ENCODE peak calls at places on chromosome 5, in seven cellular contexts. W is Right ventricle myocardium inferior; H is CD8-positive, alpha-beta memory T cell; Z is AG10803; E is breast epithelium; Q is GM13977; B is HuH-7.5. L is an unnamed sample.

GRCh38 chr5:108193021-108193795 is 188.7 kb downstream of the FBXL17 start:
- DNase-seq in W (no peak), H (no peak), Z (peak), E (no peak), Q (no peak), B (no peak), L (no peak)

GRCh38 chr5:54959673-54960418 is 25.5 kb downstream of the ESM1 start:
- DNase-seq in W (no peak), H (no peak), Z (no peak), E (no peak), Q (no peak), B (no peak), L (no peak)

GRCh38 chr5:126100767-126101166 is 322.4 kb upstream of the GRAMD2B start:
- DNase-seq in W (no peak), H (no peak), Z (no peak), E (no peak), Q (no peak), B (no peak), L (no peak)

GRCh38 chr5:138975098-138975847 is 100.1 kb upstream of the LRRTM2 start:
- DNase-seq in W (no peak), H (no peak), Z (peak), E (no peak), Q (no peak), B (no peak), L (no peak)

GRCh38 chr5:6235726-6236125 is 142.6 kb downstream of the MED10 start:
- DNase-seq in W (no peak), H (no peak), Z (no peak), E (no peak), Q (no peak), B (no peak), L (no peak)

GRCh38 chr5:139063664-139064054 is 134.5 kb downstream of the SIL1 start:
- DNase-seq in W (no peak), H (no peak), Z (no peak), E (no peak), Q (no peak), B (no peak), L (no peak)

GRCh38 chr5:134784241-134784920 is 25.8 kb downstream of the DDX46 start:
- DNase-seq in W (no peak), H (no peak), Z (no peak), E (no peak), Q (no peak), B (no peak), L (no peak)

GRCh38 chr5:62314431-62314830 is 8.4 kb downstream of the KIF2A start:
- DNase-seq in W (no peak), H (no peak), Z (no peak), E (no peak), Q (no peak), B (no peak), L (no peak)

GRCh38 chr5:140595538-140595937 is 30.9 kb downstream of the SLC35A4 start:
- DNase-seq in W (no peak), H (no peak), Z (no peak), E (no peak), Q (no peak), B (no peak), L (no peak)

GRCh38 chr5:59037453-59038168 is 454.7 kb downstream of the RAB3C start:
- DNase-seq in W (no peak), H (no peak), Z (no peak), E (no peak), Q (no peak), B (no peak), L (no peak)

GRCh38 chr5:90479611-90480385 is 5.1 kb downstream of the POLR3G start:
- DNase-seq in W (no peak), H (no peak), Z (peak), E (no peak), Q (no peak), B (no peak), L (no peak)

GRCh38 chr5:140794594-140795258 is at the start of gene PCDHA2:
- DNase-seq in W (no peak), H (no peak), Z (no peak), E (no peak), Q (no peak), B (peak), L (no peak)

GRCh38 chr5:23631283-23632045 is 124.1 kb downstream of the PRDM9 start:
- DNase-seq in W (no peak), H (no peak), Z (no peak), E (no peak), Q (no peak), B (no peak), L (no peak)

GRCh38 chr5:73757421-73757820 is 131.4 kb downstream of the ARHGEF28 start:
- DNase-seq in W (no peak), H (no peak), Z (no peak), E (no peak), Q (no peak), B (no peak), L (no peak)

GRCh38 chr5:151470440-151470839 is 23.0 kb downstream of the SLC36A1 start:
- DNase-seq in W (no peak), H (no peak), Z (peak), E (no peak), Q (no peak), B (no peak), L (no peak)

GRCh38 chr5:100853582-100853981 is 49.5 kb downstream of the ST8SIA4 start:
- DNase-seq in W (no peak), H (no peak), Z (no peak), E (no peak), Q (no peak), B (no peak), L (no peak)

GRCh38 chr5:118519466-118519865 is 468.9 kb downstream of the DTWD2 start:
- DNase-seq in W (no peak), H (no peak), Z (no peak), E (no peak), Q (no peak), B (no peak), L (no peak)

GRCh38 chr5:55551298-55551846 is 16.6 kb upstream of the PLPP1 start:
- DNase-seq in W (no peak), H (no peak), Z (no peak), E (no peak), Q (no peak), B (no peak), L (no peak)

GRCh38 chr5:137305971-137306592 is 193.0 kb downstream of the SPOCK1 start:
- DNase-seq in W (no peak), H (no peak), Z (no peak), E (no peak), Q (no peak), B (no peak), L (no peak)

GRCh38 chr5:121006206-121006605 is 542.1 kb downstream of the PRR16 start:
- DNase-seq in W (no peak), H (no peak), Z (no peak), E (no peak), Q (no peak), B (no peak), L (no peak)

GRCh38 chr5:61596265-61596664 is 264.2 kb downstream of the ZSWIM6 start:
- DNase-seq in W (no peak), H (no peak), Z (no peak), E (no peak), Q (no peak), B (peak), L (no peak)

GRCh38 chr5:173055722-173055982 is 500 bp upstream of the CREBRF start:
- DNase-seq in W (no peak), H (no peak), Z (no peak), E (no peak), Q (no peak), B (no peak), L (no peak)

GRCh38 chr5:174317261-174317894 is 271.9 kb downstream of the NSG2 start:
- DNase-seq in W (peak), H (no peak), Z (peak), E (peak), Q (no peak), B (peak), L (no peak)

GRCh38 chr5:133370281-133370890 is 242.0 kb downstream of the FSTL4 start:
- DNase-seq in W (no peak), H (no peak), Z (peak), E (no peak), Q (no peak), B (no peak), L (no peak)

GRCh38 chr5:94693043-94693822 is 74.8 kb downstream of the SLF1 start:
- DNase-seq in W (no peak), H (peak), Z (peak), E (no peak), Q (no peak), B (no peak), L (no peak)

GRCh38 chr5:55896663-55897062 is 45.5 kb downstream of the IL31RA start:
- DNase-seq in W (no peak), H (no peak), Z (peak), E (no peak), Q (no peak), B (no peak), L (no peak)

GRCh38 chr5:135999396-136000139 is 29.2 kb upstream of the TGFBI start:
- DNase-seq in W (no peak), H (no peak), Z (peak), E (no peak), Q (no peak), B (no peak), L (no peak)

GRCh38 chr5:154761062-154761740 is 6.0 kb downstream of the LARP1 start:
- DNase-seq in W (no peak), H (no peak), Z (no peak), E (no peak), Q (no peak), B (no peak), L (no peak)

GRCh38 chr5:74546796-74547195 is 93.7 kb downstream of the ENC1 start:
- DNase-seq in W (no peak), H (no peak), Z (peak), E (no peak), Q (no peak), B (no peak), L (no peak)

GRCh38 chr5:355379-355935 is 33.9 kb downstream of the AHRR start:
- DNase-seq in W (peak), H (no peak), Z (no peak), E (no peak), Q (no peak), B (no peak), L (no peak)

GRCh38 chr5:108487951-108488350 is 106.1 kb upstream of the FBXL17 start:
- DNase-seq in W (no peak), H (no peak), Z (no peak), E (no peak), Q (no peak), B (no peak), L (no peak)

GRCh38 chr5:58002318-58002717 is 457.6 kb downstream of the PLK2 start:
- DNase-seq in W (no peak), H (no peak), Z (no peak), E (no peak), Q (no peak), B (no peak), L (no peak)

GRCh38 chr5:1765141-1765879 is 34.3 kb downstream of the MRPL36 start:
- DNase-seq in W (no peak), H (no peak), Z (no peak), E (peak), Q (no peak), B (no peak), L (no peak)

GRCh38 chr5:10452768-10453331 is 11.2 kb downstream of the ROPN1L start:
- DNase-seq in W (no peak), H (peak), Z (peak), E (no peak), Q (peak), B (peak), L (peak)